ENCODE peak calls at places on chromosomes 6 and 20, in six cellular contexts. One of them, this sample, is unnamed.
A peak's percentile ranks its signal among the peaks of the same experiment; 100 is the strongest.

GRCh38 chr20:13105864-13106457 is 97.2 kb downstream of the SPTLC3 start:
- DNase-seq in SK-N-SH: peak; percentile 7
- DNase-seq in PC-3: peak; percentile 84
- DNase-seq in neural progenitor cell: peak; percentile 50
- DNase-seq in MM.1S: peak; percentile 57
- DNase-seq in HCT116: peak; percentile 13
- DNase-seq in this sample: peak; percentile 64

GRCh38 chr20:58622671-58623578 is 28.2 kb upstream of the STX16 start:
- DNase-seq in MM.1S: no peak
- DNase-seq in PC-3: no peak
- DNase-seq in HCT116: no peak
- DNase-seq in neural progenitor cell: no peak
- DNase-seq in SK-N-SH: no peak
- DNase-seq in this sample: peak; percentile 34

GRCh38 chr6:158707120-158707519 is 57.3 kb downstream of the SYTL3 start:
- DNase-seq in HCT116: peak; percentile 89
- DNase-seq in SK-N-SH: no peak
- DNase-seq in PC-3: peak; percentile 41
- DNase-seq in MM.1S: no peak
- DNase-seq in neural progenitor cell: no peak
- DNase-seq in this sample: peak; percentile 63

GRCh38 chr20:51486197-51487005 is 56.1 kb downstream of the NFATC2 start:
- DNase-seq in PC-3: peak; percentile 74
- DNase-seq in MM.1S: no peak
- DNase-seq in neural progenitor cell: no peak
- DNase-seq in HCT116: no peak
- DNase-seq in SK-N-SH: no peak
- DNase-seq in this sample: peak; percentile 7

GRCh38 chr6:9131201-9131600 is 695.9 kb upstream of the SLC35B3 start:
- DNase-seq in MM.1S: no peak
- DNase-seq in PC-3: no peak
- DNase-seq in neural progenitor cell: no peak
- DNase-seq in SK-N-SH: no peak
- DNase-seq in HCT116: no peak
- DNase-seq in this sample: no peak

GRCh38 chr6:152572395-152573061 is 64.6 kb downstream of the SYNE1 start:
- DNase-seq in PC-3: peak; percentile 4
- DNase-seq in HCT116: no peak
- DNase-seq in MM.1S: no peak
- DNase-seq in SK-N-SH: no peak
- DNase-seq in neural progenitor cell: no peak
- DNase-seq in this sample: peak; percentile 57

GRCh38 chr6:93549868-93550267 is 130.5 kb upstream of the EPHA7 start:
- DNase-seq in HCT116: no peak
- DNase-seq in SK-N-SH: no peak
- DNase-seq in PC-3: peak; percentile 15
- DNase-seq in neural progenitor cell: no peak
- DNase-seq in MM.1S: no peak
- DNase-seq in this sample: no peak

GRCh38 chr6:135296715-135297114 is 115.6 kb downstream of the MYB start:
- DNase-seq in neural progenitor cell: no peak
- DNase-seq in SK-N-SH: no peak
- DNase-seq in HCT116: no peak
- DNase-seq in MM.1S: no peak
- DNase-seq in PC-3: no peak
- DNase-seq in this sample: no peak

GRCh38 chr6:40713002-40713719 is 126.0 kb upstream of the LRFN2 start:
- DNase-seq in MM.1S: no peak
- DNase-seq in SK-N-SH: no peak
- DNase-seq in HCT116: no peak
- DNase-seq in neural progenitor cell: peak; percentile 48
- DNase-seq in PC-3: no peak
- DNase-seq in this sample: peak; percentile 15

GRCh38 chr6:95658896-95659295 is 81.6 kb downstream of the MANEA start:
- DNase-seq in HCT116: no peak
- DNase-seq in neural progenitor cell: no peak
- DNase-seq in MM.1S: no peak
- DNase-seq in PC-3: no peak
- DNase-seq in SK-N-SH: no peak
- DNase-seq in this sample: no peak

GRCh38 chr20:25030649-25031026 is 27.3 kb downstream of the ACSS1 start:
- DNase-seq in neural progenitor cell: no peak
- DNase-seq in PC-3: no peak
- DNase-seq in SK-N-SH: no peak
- DNase-seq in HCT116: no peak
- DNase-seq in MM.1S: no peak
- DNase-seq in this sample: no peak

GRCh38 chr6:52712136-52712535 is 41.2 kb downstream of the TMEM14A start:
- DNase-seq in neural progenitor cell: no peak
- DNase-seq in MM.1S: no peak
- DNase-seq in PC-3: peak; percentile 49
- DNase-seq in HCT116: no peak
- DNase-seq in SK-N-SH: no peak
- DNase-seq in this sample: peak; percentile 55

GRCh38 chr20:41098703-41099250 is 38.6 kb upstream of the PLCG1 start:
- DNase-seq in MM.1S: no peak
- DNase-seq in SK-N-SH: peak; percentile 35
- DNase-seq in PC-3: no peak
- DNase-seq in HCT116: no peak
- DNase-seq in neural progenitor cell: no peak
- DNase-seq in this sample: peak; percentile 79
- H3K27ac ChIP-seq in MM.1S: no peak overlapping the region
- H3K27ac ChIP-seq in SK-N-SH: peak overlapping the region; percentile 58
- H3K27ac ChIP-seq in PC-3: no peak overlapping the region
- H3K27ac ChIP-seq in HCT116: no peak overlapping the region
- H3K27ac ChIP-seq in neural progenitor cell: no peak overlapping the region
- H3K27ac ChIP-seq in this sample: peak overlapping the region; percentile 54

GRCh38 chr6:35184580-35185301 is 29.0 kb upstream of the SCUBE3 start:
- DNase-seq in PC-3: no peak
- DNase-seq in neural progenitor cell: no peak
- DNase-seq in MM.1S: no peak
- DNase-seq in SK-N-SH: no peak
- DNase-seq in HCT116: no peak
- DNase-seq in this sample: no peak
- TF ChIP-seq EZH2phosphoT487 in PC-3: no peak
- TF ChIP-seq EZH2phosphoT487 in neural progenitor cell: no peak
- TF ChIP-seq EZH2phosphoT487 in MM.1S: no peak
- TF ChIP-seq EZH2phosphoT487 in SK-N-SH: no peak
- TF ChIP-seq EZH2phosphoT487 in HCT116: no peak
- TF ChIP-seq EZH2phosphoT487 in this sample: no peak

DNA sequence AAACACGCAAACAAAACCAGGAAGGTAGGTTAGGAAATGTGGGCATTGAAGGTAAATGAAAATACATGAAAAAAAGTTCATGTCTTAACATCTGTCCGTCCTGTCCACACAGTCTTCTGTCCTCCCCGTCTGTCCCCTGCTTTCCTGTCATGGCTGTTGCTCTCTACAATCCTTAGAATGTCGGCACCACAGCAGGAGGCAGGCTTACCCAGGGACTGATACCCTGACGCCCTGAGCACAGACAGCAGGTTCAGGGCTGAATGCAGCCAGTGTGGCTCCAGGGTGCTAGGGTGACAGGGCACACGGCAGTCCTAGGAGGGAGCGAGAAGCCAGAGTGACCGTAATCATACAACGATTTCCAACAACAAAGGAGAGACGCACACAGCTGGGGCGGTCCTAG is 123.7 kb downstream of the IRF4 start:
- DNase-seq in neural progenitor cell: peak; percentile 13
- DNase-seq in MM.1S: no peak
- DNase-seq in HCT116: no peak
- DNase-seq in SK-N-SH: no peak
- DNase-seq in PC-3: no peak
- DNase-seq in this sample: no peak
- H3K9ac ChIP-seq in neural progenitor cell: no peak overlapping the region
- H3K9ac ChIP-seq in MM.1S: no peak overlapping the region
- H3K9ac ChIP-seq in HCT116: no peak overlapping the region
- H3K9ac ChIP-seq in SK-N-SH: no peak overlapping the region
- H3K9ac ChIP-seq in PC-3: no peak overlapping the region
- H3K9ac ChIP-seq in this sample: no peak overlapping the region

GRCh38 chr6:127933137-127933536 is 32.3 kb upstream of the THEMIS start:
- DNase-seq in neural progenitor cell: no peak
- DNase-seq in SK-N-SH: no peak
- DNase-seq in PC-3: no peak
- DNase-seq in MM.1S: no peak
- DNase-seq in HCT116: no peak
- DNase-seq in this sample: no peak
- H3K27ac ChIP-seq in neural progenitor cell: no peak overlapping the region
- H3K27ac ChIP-seq in SK-N-SH: no peak overlapping the region
- H3K27ac ChIP-seq in PC-3: no peak overlapping the region
- H3K27ac ChIP-seq in MM.1S: no peak overlapping the region
- H3K27ac ChIP-seq in HCT116: no peak overlapping the region
- H3K27ac ChIP-seq in this sample: no peak overlapping the region

GRCh38 chr6:43852350-43852864 is 82.4 kb downstream of the VEGFA start:
- DNase-seq in PC-3: no peak
- DNase-seq in MM.1S: no peak
- DNase-seq in SK-N-SH: no peak
- DNase-seq in HCT116: no peak
- DNase-seq in neural progenitor cell: no peak
- DNase-seq in this sample: no peak

GRCh38 chr6:43850314-43851203 is 80.5 kb downstream of the VEGFA start:
- DNase-seq in PC-3: no peak
- DNase-seq in SK-N-SH: no peak
- DNase-seq in neural progenitor cell: no peak
- DNase-seq in HCT116: no peak
- DNase-seq in MM.1S: no peak
- DNase-seq in this sample: no peak

GRCh38 chr6:43855247-43855646 is 85.2 kb downstream of the VEGFA start:
- DNase-seq in MM.1S: no peak
- DNase-seq in neural progenitor cell: no peak
- DNase-seq in HCT116: no peak
- DNase-seq in SK-N-SH: no peak
- DNase-seq in PC-3: no peak
- DNase-seq in this sample: no peak

GRCh38 chr6:43851204-43851855 is 81.3 kb downstream of the VEGFA start:
- DNase-seq in neural progenitor cell: no peak
- DNase-seq in SK-N-SH: no peak
- DNase-seq in HCT116: no peak
- DNase-seq in PC-3: no peak
- DNase-seq in MM.1S: no peak
- DNase-seq in this sample: peak; percentile 89

DNA sequence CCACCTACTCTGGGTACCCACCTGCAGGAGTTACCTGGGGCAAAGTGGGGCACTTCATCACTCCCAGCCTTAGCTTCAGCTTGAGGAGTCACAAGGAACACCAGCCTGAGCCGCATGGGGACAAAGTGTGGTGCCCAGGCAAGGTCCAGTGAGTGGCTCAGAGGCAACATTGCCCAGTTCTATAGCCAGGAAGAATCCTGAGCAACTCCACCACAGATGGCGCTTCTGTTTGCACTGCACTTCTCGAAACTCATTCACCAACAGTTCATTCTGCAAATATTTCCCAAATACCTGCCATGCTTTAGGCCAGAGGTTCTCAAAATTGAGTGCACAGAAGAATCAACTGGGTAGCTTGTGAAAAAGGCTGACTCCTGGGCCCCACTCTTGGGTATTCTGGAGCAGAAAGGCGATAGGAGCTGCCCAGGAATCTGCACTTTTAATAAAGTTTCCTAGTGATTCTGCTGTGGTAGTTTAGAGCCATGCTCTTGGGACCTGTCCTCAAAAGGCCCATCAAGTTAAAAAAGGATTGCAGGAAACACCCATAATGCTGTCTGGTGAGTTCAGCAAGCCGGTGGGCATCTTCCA is 83.1 kb downstream of the VEGFA start:
- DNase-seq in neural progenitor cell: no peak
- DNase-seq in MM.1S: no peak
- DNase-seq in SK-N-SH: no peak
- DNase-seq in HCT116: no peak
- DNase-seq in PC-3: peak; percentile 14
- DNase-seq in this sample: no peak
- TF ChIP-seq EZH2phosphoT487 in neural progenitor cell: no peak
- TF ChIP-seq EZH2phosphoT487 in MM.1S: no peak
- TF ChIP-seq EZH2phosphoT487 in SK-N-SH: no peak
- TF ChIP-seq EZH2phosphoT487 in HCT116: no peak
- TF ChIP-seq EZH2phosphoT487 in PC-3: no peak
- TF ChIP-seq EZH2phosphoT487 in this sample: no peak

DNA sequence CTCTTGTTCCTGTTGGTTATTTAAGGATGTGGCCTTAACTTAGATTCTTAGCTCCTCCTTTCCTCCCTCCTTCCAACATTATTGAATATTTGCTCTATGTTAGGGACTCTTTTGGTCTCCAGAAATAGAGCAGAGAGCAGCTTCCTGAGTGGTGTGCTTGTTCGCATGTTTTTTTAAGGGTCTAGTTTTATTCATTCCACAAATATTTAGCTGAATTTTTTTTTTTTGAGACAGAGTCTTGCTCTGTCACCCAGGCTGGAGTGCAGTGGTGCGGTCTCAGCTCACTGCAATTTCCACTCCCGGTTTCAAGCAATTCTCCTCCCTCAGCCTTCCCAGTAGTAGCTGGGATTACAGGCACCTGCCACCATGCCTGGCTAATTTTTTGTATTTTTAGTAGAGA is 169.2 kb downstream of the ZFAND3 start:
- DNase-seq in HCT116: no peak
- DNase-seq in PC-3: no peak
- DNase-seq in neural progenitor cell: no peak
- DNase-seq in MM.1S: no peak
- DNase-seq in SK-N-SH: no peak
- DNase-seq in this sample: peak; percentile 34
- H3K9ac ChIP-seq in HCT116: no peak overlapping the region
- H3K9ac ChIP-seq in PC-3: no peak overlapping the region
- H3K9ac ChIP-seq in neural progenitor cell: no peak overlapping the region
- H3K9ac ChIP-seq in MM.1S: no peak overlapping the region
- H3K9ac ChIP-seq in SK-N-SH: no peak overlapping the region
- H3K9ac ChIP-seq in this sample: peak overlapping the region; percentile 31